ENCODE peak calls at places on chromosomes 13 and 19, in six cellular contexts. V is AG10803; K is hepatic stellate cell; U is stimulated activated CD4-positive, alpha-beta T cell treated with anti-CD3 and anti-CD28 coated beads, Interleukin-2, amount 100 ng/mL, for 48 hours; I is NCI-H748 treated with DMSO at 0.1 percent for 48 hours; W is left ventricle myocardium inferior. N is an unnamed sample.

GRCh38 chr13:106599875-106600797 is 32.2 kb upstream of the ARGLU1 start:
- DNase-seq in V (peak; percentile 54), K (no peak), U (no peak), I (no peak), W (no peak), N (peak; percentile 80)

GRCh38 chr13:35727881-35728280 is 251.4 kb upstream of the MAB21L1 start:
- DNase-seq in V (no peak), K (no peak), U (no peak), I (no peak), W (no peak), N (no peak)

GRCh38 chr19:2328401-2329161 is at the start of the genes LSM7 and SPPL2B:
- DNase-seq in V (peak; percentile 84), K (peak; percentile 99), U (peak; percentile 91), I (peak; percentile 41), W (peak; percentile 90), N (peak; percentile 88)

GRCh38 chr13:80504453-80504852 is 163.5 kb upstream of the SPRY2 start:
- DNase-seq in V (no peak), K (no peak), U (no peak), I (no peak), W (no peak), N (no peak)

GRCh38 chr19:49339364-49340068 is 4.3 kb downstream of the CD37 start:
- DNase-seq in V (peak; percentile 78), K (peak; percentile 99), U (no peak), I (peak; percentile 53), W (peak; percentile 90), N (peak; percentile 92)

GRCh38 chr13:98279473-98280175 is 102.6 kb upstream of the RNF113B start:
- DNase-seq in V (no peak), K (no peak), U (no peak), I (no peak), W (no peak), N (no peak)

GRCh38 chr19:33677745-33678426 is 56.1 kb downstream of the CHST8 start:
- DNase-seq in V (no peak), K (no peak), U (no peak), I (no peak), W (no peak), N (no peak)

GRCh38 chr13:42905542-42905941 is 86.5 kb downstream of the EPSTI1 start:
- DNase-seq in V (no peak), K (no peak), U (no peak), I (no peak), W (no peak), N (no peak)

GRCh38 chr19:7544626-7545025 is 9.1 kb downstream of the PNPLA6 start:
- DNase-seq in V (no peak), K (no peak), U (no peak), I (no peak), W (no peak), N (no peak)

GRCh38 chr19:7925171-7925837 is 631 bp downstream of the CTXN1 start:
- DNase-seq in V (peak; percentile 48), K (peak; percentile 97), U (peak; percentile 74), I (peak; percentile 4), W (peak; percentile 50), N (peak; percentile 74)

GRCh38 chr19:48636859-48637448 is at the start of gene DBP:
- DNase-seq in V (no peak), K (peak; percentile 69), U (no peak), I (peak; percentile 61), W (peak; percentile 62), N (no peak)

GRCh38 chr19:4390862-4391693 is 9.3 kb downstream of the SH3GL1 start:
- DNase-seq in V (no peak), K (no peak), U (no peak), I (no peak), W (no peak), N (peak; percentile 69)

GRCh38 chr13:112917056-112917664 is 51.9 kb upstream of the MCF2L start:
- DNase-seq in V (no peak), K (no peak), U (no peak), I (no peak), W (no peak), N (no peak)

GRCh38 chr13:42733046-42733445 is 48.3 kb upstream of the FAM216B start:
- DNase-seq in V (no peak), K (no peak), U (no peak), I (no peak), W (no peak), N (no peak)

GRCh38 chr19:1424182-1424955 is 13.8 kb upstream of the RPS15 start:
- DNase-seq in V (no peak), K (no peak), U (no peak), I (no peak), W (no peak), N (no peak)

GRCh38 chr19:56838930-56839664 is 1.4 kb downstream of the PEG3 start:
- DNase-seq in V (peak; percentile 3), K (no peak), U (no peak), I (no peak), W (peak; percentile 96), N (peak; percentile 87)

GRCh38 chr13:109095126-109095525 is 465.7 kb downstream of the MYO16 start:
- DNase-seq in V (no peak), K (no peak), U (no peak), I (no peak), W (no peak), N (no peak)

GRCh38 chr19:36898422-36898821 is 17.7 kb downstream of the ZNF829 start:
- DNase-seq in V (no peak), K (no peak), U (no peak), I (no peak), W (no peak), N (no peak)

GRCh38 chr13:43072394-43072793 is 49.0 kb downstream of the DNAJC15 start:
- DNase-seq in V (peak; percentile 23), K (no peak), U (no peak), I (no peak), W (peak; percentile 52), N (peak; percentile 68)

GRCh38 chr19:1445932-1446712 is 3.8 kb upstream of the APC2 start:
- DNase-seq in V (no peak), K (no peak), U (no peak), I (peak; percentile 12), W (no peak), N (no peak)

GRCh38 chr19:55766466-55766865 is 2.5 kb upstream of the RFPL4AL1 start:
- DNase-seq in V (no peak), K (no peak), U (no peak), I (no peak), W (no peak), N (no peak)

GRCh38 chr13:73765651-73766384 is 368.4 kb downstream of the KLF12 start:
- DNase-seq in V (peak; percentile 23), K (no peak), U (peak; percentile 41), I (peak; percentile 85), W (peak; percentile 84), N (peak; percentile 39)

GRCh38 chr19:17948474-17948966 is 15.7 kb downstream of the CCDC124 start:
- DNase-seq in V (no peak), K (no peak), U (no peak), I (no peak), W (no peak), N (no peak)

GRCh38 chr13:105196052-105196451 is 1339.4 kb downstream of the EFNB2 start:
- DNase-seq in V (peak; percentile 54), K (peak; percentile 12), U (no peak), I (no peak), W (no peak), N (peak; percentile 79)

GRCh38 chr13:107554355-107554905 is 660.9 kb downstream of the LIG4 start:
- DNase-seq in V (no peak), K (no peak), U (no peak), I (peak; percentile 66), W (no peak), N (no peak)

GRCh38 chr13:32682740-32683139 is 96.5 kb downstream of the PDS5B start:
- DNase-seq in V (no peak), K (no peak), U (no peak), I (no peak), W (no peak), N (peak; percentile 18)

GRCh38 chr13:45068036-45069001 is 52.0 kb upstream of the GTF2F2 start:
- DNase-seq in V (no peak), K (no peak), U (no peak), I (peak; percentile 23), W (no peak), N (no peak)

GRCh38 chr19:14762111-14762510 is 16.2 kb downstream of the ADGRE2 start:
- DNase-seq in V (no peak), K (no peak), U (no peak), I (no peak), W (no peak), N (no peak)

GRCh38 chr13:40495620-40496001 is 170.8 kb downstream of the FOXO1 start:
- DNase-seq in V (no peak), K (no peak), U (no peak), I (no peak), W (no peak), N (no peak)

GRCh38 chr13:49567501-49567900 is 17.9 kb downstream of the RCBTB1 start:
- DNase-seq in V (no peak), K (no peak), U (no peak), I (no peak), W (no peak), N (no peak)

GRCh38 chr19:13155472-13156284 is 5.5 kb downstream of the IER2 start:
- DNase-seq in V (peak; percentile 75), K (peak; percentile 85), U (no peak), I (peak; percentile 28), W (peak; percentile 86), N (peak; percentile 93)

GRCh38 chr19:4583961-4584669 is 24.6 kb upstream of the SEMA6B start:
- DNase-seq in V (peak; percentile 31), K (no peak), U (peak; percentile 26), I (no peak), W (no peak), N (peak; percentile 42)

GRCh38 chr19:29320076-29320475 is 107.1 kb upstream of the UQCRFS1 start:
- DNase-seq in V (no peak), K (no peak), U (no peak), I (no peak), W (no peak), N (no peak)

GRCh38 chr19:38484747-38485146 is 51.3 kb downstream of the RYR1 start:
- DNase-seq in V (no peak), K (no peak), U (no peak), I (no peak), W (no peak), N (no peak)

GRCh38 chr13:55517312-55517711 is 1623.4 kb upstream of the PRR20A start:
- DNase-seq in V (no peak), K (no peak), U (no peak), I (peak; percentile 19), W (no peak), N (no peak)

GRCh38 chr19:42129399-42130253 is 2.6 kb downstream of the POU2F2 start:
- DNase-seq in V (peak; percentile 90), K (no peak), U (no peak), I (no peak), W (peak; percentile 29), N (peak; percentile 37)

N was measured in fibroblast of villous mesenchyme.